ENCODE peak calls at places on chromosomes 3 and 15, in five cellular contexts. N, B, X, Z and G are unnamed samples.

GRCh38 chr3:124282751-124283643 is 291.1 kb upstream of the ROPN1 start:
- DNase-seq in N (no peak), B (no peak), X (no peak), Z (peak), G (no peak)

GRCh38 chr15:28904541-28905303 is 18.9 kb downstream of the APBA2 start:
- DNase-seq in N (no peak), B (no peak), X (no peak), Z (no peak), G (no peak)

GRCh38 chr3:6697722-6698121 is 163.2 kb upstream of the GRM7 start:
- DNase-seq in N (no peak), B (no peak), X (no peak), Z (no peak), G (no peak)

GRCh38 chr3:61877359-61877770 is 316.0 kb downstream of the PTPRG start:
- DNase-seq in N (peak), B (no peak), X (no peak), Z (no peak), G (no peak)

GRCh38 chr3:12996181-12996506 is 77.1 kb downstream of the IQSEC1 start:
- DNase-seq in N (no peak), B (no peak), X (no peak), Z (no peak), G (no peak)

GRCh38 chr15:33766329-33766728 is 202.0 kb upstream of the CHRM5 start:
- DNase-seq in N (no peak), B (no peak), X (no peak), Z (no peak), G (no peak)

GRCh38 chr3:15924914-15925313 is 127.1 kb upstream of the ANKRD28 start:
- DNase-seq in N (no peak), B (no peak), X (peak), Z (no peak), G (no peak)

GRCh38 chr3:31103623-31104180 is 209.2 kb upstream of the GADL1 start:
- DNase-seq in N (no peak), B (no peak), X (no peak), Z (no peak), G (no peak)

GRCh38 chr3:60147249-60147648 is 1097.4 kb upstream of the CFAP20DC start:
- DNase-seq in N (peak), B (no peak), X (no peak), Z (no peak), G (no peak)

GRCh38 chr15:58065011-58065444 is 483 bp downstream of the ALDH1A2 start:
- DNase-seq in N (peak), B (no peak), X (no peak), Z (peak), G (no peak)

GRCh38 chr3:149384911-149385321 is 7.5 kb upstream of the TM4SF1 start:
- DNase-seq in N (no peak), B (no peak), X (no peak), Z (no peak), G (no peak)

GRCh38 chr3:148042663-148043445 is 633.7 kb downstream of the ZIC1 start:
- DNase-seq in N (no peak), B (no peak), X (peak), Z (no peak), G (no peak)

GRCh38 chr15:57921371-57921770 is 144.1 kb downstream of the ALDH1A2 start:
- DNase-seq in N (no peak), B (no peak), X (no peak), Z (no peak), G (no peak)

GRCh38 chr3:71177375-71177774 is 406.2 kb downstream of the FOXP1 start:
- DNase-seq in N (no peak), B (no peak), X (no peak), Z (no peak), G (no peak)

GRCh38 chr15:73983211-73983727 is 8.8 kb downstream of the STOML1 start:
- DNase-seq in N (no peak), B (peak), X (no peak), Z (peak), G (no peak)

GRCh38 chr15:29674661-29675533 is 147.4 kb downstream of the TJP1 start:
- DNase-seq in N (peak), B (peak), X (no peak), Z (peak), G (no peak)

GRCh38 chr3:51830345-51830744 is 31.1 kb upstream of the IQCF2 start:
- DNase-seq in N (no peak), B (no peak), X (no peak), Z (no peak), G (no peak)

GRCh38 chr15:31128919-31129768 is 27.6 kb upstream of the TRPM1 start:
- DNase-seq in N (peak), B (peak), X (peak), Z (peak), G (peak)

GRCh38 chr3:153767601-153768558 is 353.3 kb upstream of the ARHGEF26 start:
- DNase-seq in N (no peak), B (no peak), X (no peak), Z (no peak), G (no peak)

GRCh38 chr15:45121706-45122417 is 7.7 kb downstream of the DUOXA2 start:
- DNase-seq in N (no peak), B (peak), X (no peak), Z (no peak), G (no peak)

GRCh38 chr15:66133247-66133646 is 120.3 kb downstream of the MEGF11 start:
- DNase-seq in N (no peak), B (no peak), X (no peak), Z (no peak), G (no peak)

GRCh38 chr15:74400915-74401757 is 32.6 kb downstream of the SEMA7A start:
- DNase-seq in N (no peak), B (no peak), X (no peak), Z (no peak), G (no peak)

GRCh38 chr15:58473720-58474119 is 41.9 kb downstream of the LIPC start:
- DNase-seq in N (no peak), B (peak), X (no peak), Z (no peak), G (no peak)

GRCh38 chr3:188431553-188431952 is 277.6 kb downstream of the LPP start:
- DNase-seq in N (no peak), B (peak), X (no peak), Z (no peak), G (no peak)

GRCh38 chr15:69474291-69474690 is 21.7 kb downstream of the RPLP1 start:
- DNase-seq in N (no peak), B (no peak), X (no peak), Z (no peak), G (no peak)

GRCh38 chr15:30984542-30984941 is 6.9 kb downstream of the MTMR10 start:
- DNase-seq in N (no peak), B (no peak), X (no peak), Z (no peak), G (no peak)

GRCh38 chr15:75449585-75450306 is 1.7 kb downstream of the SIN3A start:
- DNase-seq in N (no peak), B (no peak), X (no peak), Z (no peak), G (no peak)

GRCh38 chr3:149688122-149688757 is 30.4 kb upstream of the WWTR1 start:
- DNase-seq in N (peak), B (no peak), X (no peak), Z (no peak), G (no peak)